ENCODE peak calls at places on chromosomes 13 and 19, in ten cellular contexts. One of them, this sample, is unnamed. For H3K9me3, the result is how much of the 10 kb centered on the place peaks cover.

GRCh38 chr19:49857061-49857833 is 6.3 kb downstream of the PTOV1 start:
- DNase-seq in AG04450: no peak
- DNase-seq in body of pancreas: peak
- DNase-seq in OCI-LY7: no peak
- DNase-seq in H9: peak
- DNase-seq in adrenal gland: peak
- DNase-seq in thyroid gland: no peak
- DNase-seq in IMR-90: no peak
- DNase-seq in fibroblast of lung: no peak
- DNase-seq in tibial nerve: no peak
- DNase-seq in this sample: no peak

GRCh38 chr13:76812971-76813691 is 73.1 kb downstream of the KCTD12 start:
- DNase-seq in AG04450: no peak
- DNase-seq in body of pancreas: no peak
- DNase-seq in OCI-LY7: no peak
- DNase-seq in H9: no peak
- DNase-seq in adrenal gland: no peak
- DNase-seq in thyroid gland: peak
- DNase-seq in IMR-90: no peak
- DNase-seq in fibroblast of lung: peak
- DNase-seq in tibial nerve: peak
- DNase-seq in this sample: no peak

GRCh38 chr19:40613669-40614594 is 12.8 kb downstream of the LTBP4 start:
- DNase-seq in AG04450: peak
- DNase-seq in body of pancreas: peak
- DNase-seq in OCI-LY7: peak
- DNase-seq in H9: peak
- DNase-seq in adrenal gland: peak
- DNase-seq in thyroid gland: peak
- DNase-seq in IMR-90: peak
- DNase-seq in fibroblast of lung: peak
- DNase-seq in tibial nerve: peak
- DNase-seq in this sample: peak

GRCh38 chr19:1394252-1395193 is 6.8 kb downstream of the GAMT start:
- DNase-seq in AG04450: no peak
- DNase-seq in body of pancreas: peak
- DNase-seq in OCI-LY7: no peak
- DNase-seq in H9: peak
- DNase-seq in adrenal gland: no peak
- DNase-seq in thyroid gland: no peak
- DNase-seq in IMR-90: no peak
- DNase-seq in fibroblast of lung: no peak
- DNase-seq in tibial nerve: no peak
- DNase-seq in this sample: no peak

GRCh38 chr13:100440756-100441421 is 147.7 kb downstream of the GGACT start:
- DNase-seq in AG04450: peak
- DNase-seq in body of pancreas: no peak
- DNase-seq in OCI-LY7: no peak
- DNase-seq in H9: no peak
- DNase-seq in adrenal gland: no peak
- DNase-seq in thyroid gland: no peak
- DNase-seq in IMR-90: peak
- DNase-seq in fibroblast of lung: peak
- DNase-seq in tibial nerve: no peak
- DNase-seq in this sample: no peak

GRCh38 chr13:89865331-89865833 is 1482.1 kb upstream of the MIR17HG start:
- DNase-seq in AG04450: no peak
- DNase-seq in body of pancreas: no peak
- DNase-seq in OCI-LY7: no peak
- DNase-seq in H9: no peak
- DNase-seq in adrenal gland: no peak
- DNase-seq in thyroid gland: no peak
- DNase-seq in IMR-90: no peak
- DNase-seq in fibroblast of lung: no peak
- DNase-seq in tibial nerve: no peak
- DNase-seq in this sample: no peak

GRCh38 chr13:76512676-76513277 is 373.4 kb downstream of the KCTD12 start:
- DNase-seq in AG04450: peak
- DNase-seq in body of pancreas: no peak
- DNase-seq in OCI-LY7: no peak
- DNase-seq in H9: no peak
- DNase-seq in adrenal gland: no peak
- DNase-seq in thyroid gland: no peak
- DNase-seq in IMR-90: peak
- DNase-seq in fibroblast of lung: peak
- DNase-seq in tibial nerve: no peak
- DNase-seq in this sample: no peak

GRCh38 chr19:49889687-49890348 is 6.9 kb downstream of the IL4I1 start:
- DNase-seq in AG04450: no peak
- DNase-seq in body of pancreas: peak
- DNase-seq in OCI-LY7: peak
- DNase-seq in H9: peak
- DNase-seq in adrenal gland: peak
- DNase-seq in thyroid gland: peak
- DNase-seq in IMR-90: peak
- DNase-seq in fibroblast of lung: peak
- DNase-seq in tibial nerve: peak
- DNase-seq in this sample: no peak

GRCh38 chr13:28558126-28558525 is 63.2 kb upstream of the FLT1 start:
- DNase-seq in AG04450: peak
- DNase-seq in body of pancreas: no peak
- DNase-seq in OCI-LY7: no peak
- DNase-seq in H9: no peak
- DNase-seq in adrenal gland: no peak
- DNase-seq in thyroid gland: no peak
- DNase-seq in IMR-90: peak
- DNase-seq in fibroblast of lung: peak
- DNase-seq in tibial nerve: no peak
- DNase-seq in this sample: no peak

GRCh38 chr19:4473011-4473410 is 914 bp downstream of the HDGFL2 start:
- DNase-seq in AG04450: no peak
- DNase-seq in body of pancreas: no peak
- DNase-seq in OCI-LY7: no peak
- DNase-seq in H9: no peak
- DNase-seq in adrenal gland: no peak
- DNase-seq in thyroid gland: no peak
- DNase-seq in IMR-90: no peak
- DNase-seq in fibroblast of lung: no peak
- DNase-seq in tibial nerve: no peak
- DNase-seq in this sample: no peak

GRCh38 chr13:80168089-80168850 is 172.7 kb downstream of the SPRY2 start:
- DNase-seq in AG04450: no peak
- DNase-seq in body of pancreas: peak
- DNase-seq in OCI-LY7: no peak
- DNase-seq in H9: no peak
- DNase-seq in adrenal gland: no peak
- DNase-seq in thyroid gland: no peak
- DNase-seq in IMR-90: peak
- DNase-seq in fibroblast of lung: peak
- DNase-seq in tibial nerve: no peak
- DNase-seq in this sample: peak

GRCh38 chr13:107956889-107957288 is 258.4 kb downstream of the LIG4 start:
- DNase-seq in AG04450: no peak
- DNase-seq in body of pancreas: no peak
- DNase-seq in OCI-LY7: no peak
- DNase-seq in H9: no peak
- DNase-seq in adrenal gland: no peak
- DNase-seq in thyroid gland: no peak
- DNase-seq in IMR-90: no peak
- DNase-seq in fibroblast of lung: no peak
- DNase-seq in tibial nerve: no peak
- DNase-seq in this sample: no peak

GRCh38 chr13:110516500-110516899 is 45.0 kb downstream of the RAB20 start:
- DNase-seq in AG04450: no peak
- DNase-seq in body of pancreas: no peak
- DNase-seq in OCI-LY7: no peak
- DNase-seq in H9: no peak
- DNase-seq in adrenal gland: no peak
- DNase-seq in thyroid gland: no peak
- DNase-seq in IMR-90: no peak
- DNase-seq in fibroblast of lung: no peak
- DNase-seq in tibial nerve: no peak
- DNase-seq in this sample: no peak

GRCh38 chr13:112928958-112929777 is 39.8 kb upstream of the MCF2L start:
- DNase-seq in AG04450: no peak
- DNase-seq in body of pancreas: peak
- DNase-seq in OCI-LY7: no peak
- DNase-seq in H9: no peak
- DNase-seq in adrenal gland: peak
- DNase-seq in thyroid gland: peak
- DNase-seq in IMR-90: peak
- DNase-seq in fibroblast of lung: peak
- DNase-seq in tibial nerve: no peak
- DNase-seq in this sample: peak

GRCh38 chr19:18919895-18920204 is 335 bp downstream of the DDX49 start:
- DNase-seq in AG04450: no peak
- DNase-seq in body of pancreas: no peak
- DNase-seq in OCI-LY7: no peak
- DNase-seq in H9: no peak
- DNase-seq in adrenal gland: no peak
- DNase-seq in thyroid gland: no peak
- DNase-seq in IMR-90: no peak
- DNase-seq in fibroblast of lung: no peak
- DNase-seq in tibial nerve: no peak
- DNase-seq in this sample: no peak

GRCh38 chr19:18919086-18919894 is at the start of the genes COPE and DDX49:
- DNase-seq in AG04450: peak
- DNase-seq in body of pancreas: peak
- DNase-seq in OCI-LY7: peak
- DNase-seq in H9: peak
- DNase-seq in adrenal gland: peak
- DNase-seq in thyroid gland: peak
- DNase-seq in IMR-90: peak
- DNase-seq in fibroblast of lung: peak
- DNase-seq in tibial nerve: peak
- DNase-seq in this sample: peak

GRCh38 chr19:18912933-18913332 is 6.3 kb downstream of the COPE start:
- DNase-seq in AG04450: no peak
- DNase-seq in body of pancreas: no peak
- DNase-seq in OCI-LY7: no peak
- DNase-seq in H9: no peak
- DNase-seq in adrenal gland: no peak
- DNase-seq in thyroid gland: no peak
- DNase-seq in IMR-90: no peak
- DNase-seq in fibroblast of lung: no peak
- DNase-seq in tibial nerve: no peak
- DNase-seq in this sample: peak

GRCh38 chr19:18913466-18913865 is 5.7 kb downstream of the COPE start:
- DNase-seq in AG04450: no peak
- DNase-seq in body of pancreas: no peak
- DNase-seq in OCI-LY7: no peak
- DNase-seq in H9: no peak
- DNase-seq in adrenal gland: no peak
- DNase-seq in thyroid gland: no peak
- DNase-seq in IMR-90: no peak
- DNase-seq in fibroblast of lung: no peak
- DNase-seq in tibial nerve: no peak
- DNase-seq in this sample: no peak

DNA sequence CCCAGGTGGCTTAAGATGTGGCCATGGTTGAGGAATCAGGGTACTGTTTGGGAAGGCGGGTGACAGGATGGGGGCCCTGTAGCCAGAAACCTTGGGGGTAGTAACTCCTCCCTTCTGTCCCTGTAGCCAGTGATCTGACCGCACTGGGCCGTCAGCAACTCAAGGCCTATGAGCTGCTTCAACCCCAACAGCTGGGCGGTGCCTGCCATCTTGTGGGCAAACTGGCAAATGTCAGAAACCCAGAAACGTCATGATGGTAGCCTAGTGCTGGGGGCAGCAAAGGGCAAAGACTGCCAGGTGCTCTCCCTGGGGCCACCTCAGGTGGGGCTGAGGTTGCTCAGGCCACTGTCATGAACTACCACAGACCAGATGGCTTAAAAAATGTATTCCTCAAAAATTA is 3.5 kb downstream of the COPE start:
- DNase-seq in AG04450: no peak
- DNase-seq in body of pancreas: peak
- DNase-seq in OCI-LY7: peak
- DNase-seq in H9: peak
- DNase-seq in adrenal gland: peak
- DNase-seq in thyroid gland: no peak
- DNase-seq in IMR-90: peak
- DNase-seq in fibroblast of lung: peak
- DNase-seq in tibial nerve: no peak
- DNase-seq in this sample: peak
- TF ChIP-seq CTCF in AG04450: peak
- TF ChIP-seq CTCF in body of pancreas: peak
- TF ChIP-seq CTCF in OCI-LY7: peak
- TF ChIP-seq CTCF in H9: peak
- TF ChIP-seq CTCF in adrenal gland: peak
- TF ChIP-seq CTCF in thyroid gland: peak
- TF ChIP-seq CTCF in IMR-90: peak
- TF ChIP-seq CTCF in fibroblast of lung: peak
- TF ChIP-seq CTCF in tibial nerve: no peak
- TF ChIP-seq CTCF in this sample: peak

GRCh38 chr19:57421037-57421436 is 10.1 kb downstream of the ZNF17 start:
- DNase-seq in AG04450: no peak
- DNase-seq in body of pancreas: no peak
- DNase-seq in OCI-LY7: no peak
- DNase-seq in H9: no peak
- DNase-seq in adrenal gland: no peak
- DNase-seq in thyroid gland: no peak
- DNase-seq in IMR-90: no peak
- DNase-seq in fibroblast of lung: no peak
- DNase-seq in tibial nerve: no peak
- DNase-seq in this sample: no peak
- H3K9me3 ChIP-seq in AG04450: under half
- H3K9me3 ChIP-seq in body of pancreas: under half
- H3K9me3 ChIP-seq in OCI-LY7: under half
- H3K9me3 ChIP-seq in H9: under half
- H3K9me3 ChIP-seq in adrenal gland: under half
- H3K9me3 ChIP-seq in thyroid gland: under half
- H3K9me3 ChIP-seq in IMR-90: under half
- H3K9me3 ChIP-seq in fibroblast of lung: under half
- H3K9me3 ChIP-seq in tibial nerve: half or more
- H3K9me3 ChIP-seq in this sample: under half

GRCh38 chr19:388691-389090 is 20.3 kb downstream of the C2CD4C start:
- DNase-seq in AG04450: no peak
- DNase-seq in body of pancreas: no peak
- DNase-seq in OCI-LY7: no peak
- DNase-seq in H9: no peak
- DNase-seq in adrenal gland: no peak
- DNase-seq in thyroid gland: no peak
- DNase-seq in IMR-90: no peak
- DNase-seq in fibroblast of lung: no peak
- DNase-seq in tibial nerve: no peak
- DNase-seq in this sample: no peak
- TF ChIP-seq CTCF in AG04450: no peak
- TF ChIP-seq CTCF in body of pancreas: no peak
- TF ChIP-seq CTCF in OCI-LY7: no peak
- TF ChIP-seq CTCF in H9: no peak
- TF ChIP-seq CTCF in adrenal gland: no peak
- TF ChIP-seq CTCF in thyroid gland: no peak
- TF ChIP-seq CTCF in IMR-90: no peak
- TF ChIP-seq CTCF in fibroblast of lung: no peak
- TF ChIP-seq CTCF in tibial nerve: no peak
- TF ChIP-seq CTCF in this sample: no peak

DNA sequence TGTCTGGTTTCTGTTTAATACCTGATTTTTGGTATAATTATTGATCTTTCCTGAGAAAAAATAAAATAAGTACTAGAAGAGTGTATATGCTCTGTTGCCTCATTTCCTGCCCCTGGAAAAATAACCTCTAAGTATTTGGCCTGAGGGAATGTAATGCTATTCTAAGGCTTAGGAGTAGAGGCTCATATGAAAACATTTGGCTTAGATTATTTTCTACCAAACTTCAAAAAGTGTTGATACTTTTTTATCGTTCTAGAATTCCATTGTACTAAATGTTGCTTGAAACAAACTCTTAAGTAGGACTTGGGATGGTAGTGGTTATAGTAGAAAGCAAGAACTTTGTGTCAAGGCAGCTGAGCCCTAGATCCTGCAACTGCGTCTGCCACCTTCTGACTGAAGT is 57.8 kb downstream of the COG3 start:
- DNase-seq in AG04450: no peak
- DNase-seq in body of pancreas: no peak
- DNase-seq in OCI-LY7: no peak
- DNase-seq in H9: no peak
- DNase-seq in adrenal gland: no peak
- DNase-seq in thyroid gland: no peak
- DNase-seq in IMR-90: peak
- DNase-seq in fibroblast of lung: no peak
- DNase-seq in tibial nerve: no peak
- DNase-seq in this sample: no peak
- H3K9me3 ChIP-seq in AG04450: under half
- H3K9me3 ChIP-seq in body of pancreas: under half
- H3K9me3 ChIP-seq in OCI-LY7: under half
- H3K9me3 ChIP-seq in H9: under half
- H3K9me3 ChIP-seq in adrenal gland: under half
- H3K9me3 ChIP-seq in thyroid gland: under half
- H3K9me3 ChIP-seq in IMR-90: under half
- H3K9me3 ChIP-seq in fibroblast of lung: under half
- H3K9me3 ChIP-seq in tibial nerve: under half
- H3K9me3 ChIP-seq in this sample: under half